ENCODE peak calls at places on chromosomes 6 and 20, in nine cellular contexts. J is activated CD4-positive, alpha-beta T cell treated with anti-CD3 and anti-CD28 coated beads for 48 hours; O is left ventricle myocardium inferior; Q is naive thymus-derived CD4-positive, alpha-beta T cell; R is NB4; N is midbrain; Z is neural progenitor cell; D is NCI-H2081; L is A172. Y is an unnamed sample.

GRCh38 chr20:10228330-10228729 is 9.7 kb downstream of the SNAP25 start:
- DNase-seq in J (no peak), O (no peak), Q (no peak), R (no peak), N (no peak), Z (no peak), D (no peak), L (no peak), Y (no peak)

GRCh38 chr6:54041239-54041638 is 70.0 kb upstream of the MLIP start:
- DNase-seq in J (no peak), O (no peak), Q (no peak), R (no peak), N (no peak), Z (no peak), D (no peak), L (no peak), Y (no peak)

GRCh38 chr6:36985963-36986703 is at the start of gene MTCH1:
- DNase-seq in J (peak), O (peak), Q (peak), R (peak), N (peak), Z (peak), D (peak), L (peak), Y (peak)

GRCh38 chr6:157952751-157953479 is 28.7 kb upstream of the SYNJ2 start:
- DNase-seq in J (no peak), O (no peak), Q (no peak), R (no peak), N (no peak), Z (no peak), D (no peak), L (peak), Y (no peak)

GRCh38 chr6:105178636-105179035 is 1.2 kb downstream of the POPDC3 start:
- DNase-seq in J (no peak), O (no peak), Q (no peak), R (no peak), N (no peak), Z (no peak), D (no peak), L (no peak), Y (no peak)

GRCh38 chr6:35415065-35415880 is 36.9 kb upstream of the FANCE start:
- DNase-seq in J (peak), O (peak), Q (peak), R (peak), N (peak), Z (peak), D (peak), L (peak), Y (peak)

GRCh38 chr20:21229163-21229562 is 74.0 kb upstream of the XRN2 start:
- DNase-seq in J (no peak), O (no peak), Q (no peak), R (no peak), N (no peak), Z (no peak), D (no peak), L (peak), Y (no peak)

GRCh38 chr6:151075527-151075926 is 164.2 kb upstream of the AKAP12 start:
- DNase-seq in J (no peak), O (no peak), Q (no peak), R (no peak), N (no peak), Z (no peak), D (no peak), L (no peak), Y (no peak)

GRCh38 chr6:56101141-56101553 is 146.2 kb downstream of the COL21A1 start:
- DNase-seq in J (no peak), O (no peak), Q (no peak), R (peak), N (no peak), Z (no peak), D (no peak), L (peak), Y (peak)

GRCh38 chr20:46221271-46221670 is 87.0 kb downstream of the CDH22 start:
- DNase-seq in J (no peak), O (no peak), Q (no peak), R (no peak), N (no peak), Z (peak), D (no peak), L (no peak), Y (no peak)

GRCh38 chr6:69819138-69819537 is 22.3 kb upstream of the LMBRD1 start:
- DNase-seq in J (no peak), O (no peak), Q (no peak), R (no peak), N (no peak), Z (no peak), D (no peak), L (no peak), Y (no peak)

GRCh38 chr6:44093750-44094402 is 33.4 kb downstream of the MRPL14 start:
- DNase-seq in J (no peak), O (no peak), Q (no peak), R (no peak), N (no peak), Z (no peak), D (no peak), L (no peak), Y (no peak)

GRCh38 chr6:129575378-129576118 is 134.4 kb downstream of the ARHGAP18 start:
- DNase-seq in J (no peak), O (no peak), Q (peak), R (peak), N (peak), Z (peak), D (peak), L (peak), Y (peak)

GRCh38 chr6:134416501-134417154 is 98.7 kb upstream of the SGK1 start:
- DNase-seq in J (no peak), O (no peak), Q (no peak), R (no peak), N (no peak), Z (no peak), D (no peak), L (peak), Y (peak)

GRCh38 chr20:64182146-64182865 is 18.1 kb downstream of the MYT1 start:
- DNase-seq in J (no peak), O (no peak), Q (no peak), R (no peak), N (no peak), Z (no peak), D (no peak), L (no peak), Y (no peak)

GRCh38 chr20:16441526-16442164 is 131.6 kb downstream of the KIF16B start:
- DNase-seq in J (no peak), O (no peak), Q (no peak), R (no peak), N (no peak), Z (no peak), D (no peak), L (no peak), Y (no peak)

GRCh38 chr20:53595018-53595378 is 1.4 kb upstream of the ZNF217 start:
- DNase-seq in J (no peak), O (no peak), Q (no peak), R (no peak), N (peak), Z (no peak), D (no peak), L (no peak), Y (peak)

GRCh38 chr6:156777866-156778614 is 862 bp downstream of the ARID1B start:
- DNase-seq in J (peak), O (peak), Q (peak), R (peak), N (peak), Z (peak), D (no peak), L (no peak), Y (peak)

GRCh38 chr20:19022791-19023448 is 189.5 kb upstream of the SLC24A3 start:
- DNase-seq in J (no peak), O (no peak), Q (no peak), R (no peak), N (no peak), Z (no peak), D (no peak), L (no peak), Y (no peak)

GRCh38 chr20:51633430-51633829 is 90.9 kb upstream of the NFATC2 start:
- DNase-seq in J (no peak), O (no peak), Q (no peak), R (no peak), N (no peak), Z (no peak), D (no peak), L (no peak), Y (no peak)

GRCh38 chr6:138593100-138593877 is 94.0 kb upstream of the NHSL1 start:
- DNase-seq in J (peak), O (no peak), Q (no peak), R (peak), N (no peak), Z (no peak), D (no peak), L (peak), Y (peak)

GRCh38 chr6:103284835-103285234 is 1574.9 kb downstream of the HACE1 start:
- DNase-seq in J (no peak), O (no peak), Q (no peak), R (no peak), N (no peak), Z (no peak), D (no peak), L (no peak), Y (no peak)

GRCh38 chr6:39169448-39170344 is 54.7 kb upstream of the SAYSD1 start:
- DNase-seq in J (no peak), O (no peak), Q (no peak), R (no peak), N (no peak), Z (no peak), D (no peak), L (no peak), Y (no peak)

GRCh38 chr20:2817891-2818595 is 1.9 kb downstream of the TMEM239 start:
- DNase-seq in J (no peak), O (peak), Q (no peak), R (no peak), N (no peak), Z (no peak), D (no peak), L (no peak), Y (no peak)

GRCh38 chr6:36297511-36297910 is 27.7 kb downstream of the PNPLA1 start:
- DNase-seq in J (no peak), O (no peak), Q (no peak), R (no peak), N (no peak), Z (no peak), D (no peak), L (no peak), Y (no peak)

GRCh38 chr6:55794136-55794812 is 81.1 kb downstream of the BMP5 start:
- DNase-seq in J (no peak), O (no peak), Q (no peak), R (no peak), N (no peak), Z (peak), D (no peak), L (peak), Y (peak)

GRCh38 chr6:136525586-136526195 is 24.5 kb downstream of the MAP7 start:
- DNase-seq in J (no peak), O (no peak), Q (no peak), R (no peak), N (peak), Z (peak), D (no peak), L (no peak), Y (no peak)

GRCh38 chr20:31700747-31701146 is 21.9 kb downstream of the BCL2L1 start:
- DNase-seq in J (no peak), O (no peak), Q (no peak), R (no peak), N (no peak), Z (no peak), D (no peak), L (no peak), Y (no peak)

GRCh38 chr6:154111025-154111424 is 72.0 kb downstream of the OPRM1 start:
- DNase-seq in J (no peak), O (no peak), Q (no peak), R (no peak), N (no peak), Z (no peak), D (no peak), L (no peak), Y (no peak)

GRCh38 chr6:158865769-158866168 is 46.6 kb upstream of the EZR start:
- DNase-seq in J (no peak), O (no peak), Q (no peak), R (no peak), N (no peak), Z (no peak), D (no peak), L (no peak), Y (no peak)

Y was measured in astrocyte of the spinal cord.